ENCODE peak calls at places on chromosomes 6 and 20, in six cellular contexts. L is HFFc6, J is T-cell, I is neural crest cell, U is NCI-H2081 treated with DMSO at 0.1 percent for 48 hours, Q is immature natural killer cell. E is an unnamed sample.

GRCh38 chr20:61973515-61974356 is 91.9 kb downstream of the TAF4 start:
- DNase-seq in Q (no peak), U (no peak), I (no peak), L (no peak), J (no peak), E (no peak)

GRCh38 chr6:34490390-34491090 is 24.7 kb downstream of the PACSIN1 start:
- DNase-seq in U (no peak), L (no peak), I (no peak), Q (no peak), J (no peak), E (no peak)

GRCh38 chr6:29710281-29710941 is 12.8 kb upstream of the HLA-F start:
- DNase-seq in J (no peak), I (no peak), L (no peak), Q (no peak), U (no peak), E (no peak)

GRCh38 chr6:1819007-1819406 is 209.3 kb downstream of the FOXC1 start:
- DNase-seq in J (no peak), L (no peak), I (no peak), U (no peak), Q (no peak), E (no peak)

GRCh38 chr6:161370882-161371281 is 97.0 kb upstream of the AGPAT4 start:
- DNase-seq in U (peak; percentile 28), I (peak; percentile 65), J (peak; percentile 64), Q (peak; percentile 81), L (peak; percentile 71), E (peak; percentile 65)

GRCh38 chr6:118401325-118401998 is 146.6 kb upstream of the PLN start:
- DNase-seq in L (no peak), Q (no peak), J (no peak), U (no peak), I (no peak), E (no peak)

GRCh38 chr6:3351105-3351676 is 92.4 kb downstream of the PSMG4 start:
- DNase-seq in U (no peak), L (no peak), Q (no peak), I (no peak), J (no peak), E (no peak)

GRCh38 chr20:17381701-17382100 is 149.5 kb downstream of the BFSP1 start:
- DNase-seq in Q (no peak), L (no peak), J (no peak), I (no peak), U (no peak), E (no peak)

GRCh38 chr6:148364056-148364844 is 21.6 kb downstream of the SASH1 start:
- DNase-seq in I (no peak), J (no peak), L (peak; percentile 92), Q (no peak), U (no peak), E (no peak)

GRCh38 chr6:114084327-114084890 is 113.5 kb upstream of the HDAC2 start:
- DNase-seq in Q (no peak), L (peak; percentile 5), U (no peak), I (no peak), J (no peak), E (no peak)

GRCh38 chr6:108671790-108672189 is 111.1 kb downstream of the FOXO3 start:
- DNase-seq in L (no peak), J (no peak), U (no peak), I (no peak), Q (no peak), E (no peak)

GRCh38 chr6:6588064-6588923 is at the start of gene LY86:
- DNase-seq in Q (no peak), U (no peak), I (no peak), J (no peak), L (no peak), E (no peak)

GRCh38 chr6:89927788-89928565 is 33.7 kb downstream of the GJA10 start:
- DNase-seq in U (no peak), Q (no peak), I (no peak), L (no peak), J (no peak), E (no peak)

GRCh38 chr6:26250806-26251075 is 114.3 kb upstream of the BTN3A2 start:
- DNase-seq in L (peak; percentile 31), Q (peak; percentile 68), J (peak; percentile 37), U (no peak), I (no peak), E (no peak)

GRCh38 chr6:21278078-21278790 is 315.3 kb upstream of the SOX4 start:
- DNase-seq in Q (no peak), L (no peak), I (no peak), U (no peak), J (no peak), E (no peak)

GRCh38 chr6:148758492-148758891 is 11.7 kb downstream of the UST start:
- DNase-seq in Q (peak; percentile 61), U (no peak), I (no peak), L (no peak), J (peak; percentile 45), E (no peak)

GRCh38 chr6:107819976-107820551 is 4.0 kb downstream of the SCML4 start:
- DNase-seq in U (peak; percentile 2), Q (peak; percentile 32), J (peak; percentile 35), L (no peak), I (no peak), E (no peak)

GRCh38 chr6:34657307-34657978 is 39.1 kb downstream of the ILRUN start:
- DNase-seq in L (peak; percentile 73), Q (peak; percentile 35), U (no peak), I (no peak), J (no peak), E (no peak)

GRCh38 chr6:105902401-105903031 is 183.6 kb upstream of the PRDM1 start:
- DNase-seq in I (no peak), U (no peak), L (peak; percentile 66), Q (no peak), J (no peak), E (no peak)

GRCh38 chr6:144853603-144854002 is 568.5 kb downstream of the UTRN start:
- DNase-seq in I (no peak), U (no peak), Q (peak; percentile 49), J (no peak), L (no peak), E (no peak)

GRCh38 chr6:157954150-157955117 is 27.2 kb upstream of the SYNJ2 start:
- DNase-seq in Q (no peak), J (no peak), I (no peak), L (no peak), U (no peak), E (no peak)

GRCh38 chr20:37336369-37337207 is 9.4 kb upstream of the SRC start:
- DNase-seq in L (no peak), Q (no peak), U (no peak), J (peak; percentile 15), I (no peak), E (peak; percentile 86)